ENCODE peak calls at places on chromosomes 7 and 10, in five cellular contexts. H, F, S, J and U are unnamed samples.

GRCh38 chr10:4141471-4141870 is 356.5 kb upstream of the KLF6 start:
- DNase-seq in H (peak; percentile 59), F (no peak), S (no peak), J (no peak), U (peak; percentile 17)

GRCh38 chr7:31336202-31337035 is 4.1 kb downstream of the NEUROD6 start:
- DNase-seq in H (no peak), F (no peak), S (no peak), J (no peak), U (peak; percentile 5)

GRCh38 chr10:96896884-96897589 is 64.9 kb downstream of the LCOR start:
- DNase-seq in H (no peak), F (no peak), S (peak; percentile 6), J (no peak), U (peak; percentile 9)

GRCh38 chr10:94546616-94547175 is 1.1 kb downstream of the HELLS start:
- DNase-seq in H (peak; percentile 7), F (no peak), S (peak; percentile 51), J (peak; percentile 19), U (peak; percentile 6)

GRCh38 chr7:142331941-142332340 is 74.1 kb upstream of the PRSS58 start:
- DNase-seq in H (no peak), F (no peak), S (no peak), J (no peak), U (no peak)

GRCh38 chr10:1041514-1041913 is 7.4 kb downstream of the IDI1 start:
- DNase-seq in H (no peak), F (no peak), S (no peak), J (no peak), U (no peak)

GRCh38 chr10:84078771-84079170 is 60.5 kb upstream of the GHITM start:
- DNase-seq in H (no peak), F (no peak), S (no peak), J (no peak), U (no peak)

GRCh38 chr10:117137031-117137910 is 799 bp downstream of the VAX1 start:
- DNase-seq in H (peak; percentile 55), F (no peak), S (no peak), J (peak; percentile 84), U (peak; percentile 75)

GRCh38 chr7:23696916-23697441 is 13.0 kb upstream of the STK31 start:
- DNase-seq in H (peak; percentile 72), F (no peak), S (peak; percentile 61), J (peak; percentile 55), U (peak; percentile 64)